ENCODE peak calls at places on chromosomes 2 and 18, in six cellular contexts. One of them, this sample, is unnamed.

GRCh38 chr18:48662021-48662661 is 123.3 kb downstream of the CTIF start:
- DNase-seq in stimulated activated CD4-positive, alpha-beta T cell treated with anti-CD3 and anti-CD28 coated beads, Interleukin-2, amount 100 ng/mL, for 48 hours: no peak
- DNase-seq in heart left ventricle: peak; percentile 5
- DNase-seq in colonic mucosa: no peak
- DNase-seq in ovary: no peak
- DNase-seq in stimulated activated naive CD8-positive, alpha-beta T cell treated with anti-CD3 and anti-CD28 coated beads, Interleukin-15, amount 100 ng/mL, for 72 hours: no peak
- DNase-seq in this sample: peak; percentile 9

GRCh38 chr2:69674301-69674640 is 30.7 kb upstream of the AAK1 start:
- DNase-seq in ovary: no peak
- DNase-seq in stimulated activated CD4-positive, alpha-beta T cell treated with anti-CD3 and anti-CD28 coated beads, Interleukin-2, amount 100 ng/mL, for 48 hours: no peak
- DNase-seq in colonic mucosa: no peak
- DNase-seq in heart left ventricle: no peak
- DNase-seq in stimulated activated naive CD8-positive, alpha-beta T cell treated with anti-CD3 and anti-CD28 coated beads, Interleukin-15, amount 100 ng/mL, for 72 hours: no peak
- DNase-seq in this sample: no peak

GRCh38 chr18:34970106-34970505 is 71.1 kb upstream of the MAPRE2 start:
- DNase-seq in colonic mucosa: no peak
- DNase-seq in heart left ventricle: no peak
- DNase-seq in stimulated activated CD4-positive, alpha-beta T cell treated with anti-CD3 and anti-CD28 coated beads, Interleukin-2, amount 100 ng/mL, for 48 hours: no peak
- DNase-seq in ovary: no peak
- DNase-seq in stimulated activated naive CD8-positive, alpha-beta T cell treated with anti-CD3 and anti-CD28 coated beads, Interleukin-15, amount 100 ng/mL, for 72 hours: no peak
- DNase-seq in this sample: no peak

GRCh38 chr2:20668871-20669475 is 2.0 kb downstream of the GDF7 start:
- DNase-seq in ovary: no peak
- DNase-seq in stimulated activated CD4-positive, alpha-beta T cell treated with anti-CD3 and anti-CD28 coated beads, Interleukin-2, amount 100 ng/mL, for 48 hours: no peak
- DNase-seq in stimulated activated naive CD8-positive, alpha-beta T cell treated with anti-CD3 and anti-CD28 coated beads, Interleukin-15, amount 100 ng/mL, for 72 hours: no peak
- DNase-seq in heart left ventricle: no peak
- DNase-seq in colonic mucosa: no peak
- DNase-seq in this sample: no peak

GRCh38 chr18:35099911-35100310 is 58.7 kb downstream of the MAPRE2 start:
- DNase-seq in stimulated activated naive CD8-positive, alpha-beta T cell treated with anti-CD3 and anti-CD28 coated beads, Interleukin-15, amount 100 ng/mL, for 72 hours: no peak
- DNase-seq in heart left ventricle: no peak
- DNase-seq in colonic mucosa: no peak
- DNase-seq in stimulated activated CD4-positive, alpha-beta T cell treated with anti-CD3 and anti-CD28 coated beads, Interleukin-2, amount 100 ng/mL, for 48 hours: no peak
- DNase-seq in ovary: no peak
- DNase-seq in this sample: no peak

GRCh38 chr2:216643986-216644662 is 10.9 kb downstream of the IGFBP2 start:
- DNase-seq in heart left ventricle: no peak
- DNase-seq in colonic mucosa: no peak
- DNase-seq in stimulated activated CD4-positive, alpha-beta T cell treated with anti-CD3 and anti-CD28 coated beads, Interleukin-2, amount 100 ng/mL, for 48 hours: no peak
- DNase-seq in ovary: no peak
- DNase-seq in stimulated activated naive CD8-positive, alpha-beta T cell treated with anti-CD3 and anti-CD28 coated beads, Interleukin-15, amount 100 ng/mL, for 72 hours: no peak
- DNase-seq in this sample: no peak

GRCh38 chr2:217978536-217979150 is 24.2 kb downstream of the TNS1 start:
- DNase-seq in heart left ventricle: no peak
- DNase-seq in stimulated activated CD4-positive, alpha-beta T cell treated with anti-CD3 and anti-CD28 coated beads, Interleukin-2, amount 100 ng/mL, for 48 hours: no peak
- DNase-seq in ovary: peak; percentile 82
- DNase-seq in colonic mucosa: no peak
- DNase-seq in stimulated activated naive CD8-positive, alpha-beta T cell treated with anti-CD3 and anti-CD28 coated beads, Interleukin-15, amount 100 ng/mL, for 72 hours: no peak
- DNase-seq in this sample: peak; percentile 58

GRCh38 chr2:71939588-71940535 is 207.8 kb downstream of the CYP26B1 start:
- DNase-seq in heart left ventricle: peak; percentile 7
- DNase-seq in colonic mucosa: peak; percentile 18
- DNase-seq in stimulated activated CD4-positive, alpha-beta T cell treated with anti-CD3 and anti-CD28 coated beads, Interleukin-2, amount 100 ng/mL, for 48 hours: no peak
- DNase-seq in ovary: no peak
- DNase-seq in stimulated activated naive CD8-positive, alpha-beta T cell treated with anti-CD3 and anti-CD28 coated beads, Interleukin-15, amount 100 ng/mL, for 72 hours: no peak
- DNase-seq in this sample: no peak

GRCh38 chr2:171253279-171253678 is 92.6 kb upstream of the TLK1 start:
- DNase-seq in stimulated activated CD4-positive, alpha-beta T cell treated with anti-CD3 and anti-CD28 coated beads, Interleukin-2, amount 100 ng/mL, for 48 hours: no peak
- DNase-seq in heart left ventricle: no peak
- DNase-seq in colonic mucosa: no peak
- DNase-seq in ovary: no peak
- DNase-seq in stimulated activated naive CD8-positive, alpha-beta T cell treated with anti-CD3 and anti-CD28 coated beads, Interleukin-15, amount 100 ng/mL, for 72 hours: no peak
- DNase-seq in this sample: no peak

GRCh38 chr2:120885311-120885710 is 149.6 kb downstream of the GLI2 start:
- DNase-seq in colonic mucosa: no peak
- DNase-seq in stimulated activated CD4-positive, alpha-beta T cell treated with anti-CD3 and anti-CD28 coated beads, Interleukin-2, amount 100 ng/mL, for 48 hours: no peak
- DNase-seq in stimulated activated naive CD8-positive, alpha-beta T cell treated with anti-CD3 and anti-CD28 coated beads, Interleukin-15, amount 100 ng/mL, for 72 hours: no peak
- DNase-seq in heart left ventricle: no peak
- DNase-seq in ovary: no peak
- DNase-seq in this sample: no peak

GRCh38 chr2:105439130-105439529 is 40.3 kb upstream of the FHL2 start:
- DNase-seq in ovary: no peak
- DNase-seq in colonic mucosa: no peak
- DNase-seq in stimulated activated naive CD8-positive, alpha-beta T cell treated with anti-CD3 and anti-CD28 coated beads, Interleukin-15, amount 100 ng/mL, for 72 hours: no peak
- DNase-seq in heart left ventricle: no peak
- DNase-seq in stimulated activated CD4-positive, alpha-beta T cell treated with anti-CD3 and anti-CD28 coated beads, Interleukin-2, amount 100 ng/mL, for 48 hours: no peak
- DNase-seq in this sample: no peak

GRCh38 chr18:2894131-2894840 is 47.5 kb downstream of the EMILIN2 start:
- DNase-seq in stimulated activated naive CD8-positive, alpha-beta T cell treated with anti-CD3 and anti-CD28 coated beads, Interleukin-15, amount 100 ng/mL, for 72 hours: no peak
- DNase-seq in heart left ventricle: peak; percentile 81
- DNase-seq in colonic mucosa: no peak
- DNase-seq in stimulated activated CD4-positive, alpha-beta T cell treated with anti-CD3 and anti-CD28 coated beads, Interleukin-2, amount 100 ng/mL, for 48 hours: no peak
- DNase-seq in ovary: peak; percentile 7
- DNase-seq in this sample: no peak

GRCh38 chr2:196088209-196088608 is 19.6 kb upstream of the DNAH7 start:
- DNase-seq in ovary: no peak
- DNase-seq in stimulated activated naive CD8-positive, alpha-beta T cell treated with anti-CD3 and anti-CD28 coated beads, Interleukin-15, amount 100 ng/mL, for 72 hours: no peak
- DNase-seq in stimulated activated CD4-positive, alpha-beta T cell treated with anti-CD3 and anti-CD28 coated beads, Interleukin-2, amount 100 ng/mL, for 48 hours: no peak
- DNase-seq in colonic mucosa: peak; percentile 41
- DNase-seq in heart left ventricle: no peak
- DNase-seq in this sample: no peak

GRCh38 chr2:72956936-72957335 is 39.6 kb downstream of the EMX1 start:
- DNase-seq in ovary: no peak
- DNase-seq in heart left ventricle: no peak
- DNase-seq in stimulated activated CD4-positive, alpha-beta T cell treated with anti-CD3 and anti-CD28 coated beads, Interleukin-2, amount 100 ng/mL, for 48 hours: no peak
- DNase-seq in stimulated activated naive CD8-positive, alpha-beta T cell treated with anti-CD3 and anti-CD28 coated beads, Interleukin-15, amount 100 ng/mL, for 72 hours: no peak
- DNase-seq in colonic mucosa: no peak
- DNase-seq in this sample: no peak

GRCh38 chr2:66364495-66364992 is 70.4 kb upstream of the MEIS1 start:
- DNase-seq in ovary: no peak
- DNase-seq in colonic mucosa: no peak
- DNase-seq in heart left ventricle: peak; percentile 6
- DNase-seq in stimulated activated naive CD8-positive, alpha-beta T cell treated with anti-CD3 and anti-CD28 coated beads, Interleukin-15, amount 100 ng/mL, for 72 hours: no peak
- DNase-seq in stimulated activated CD4-positive, alpha-beta T cell treated with anti-CD3 and anti-CD28 coated beads, Interleukin-2, amount 100 ng/mL, for 48 hours: no peak
- DNase-seq in this sample: no peak

GRCh38 chr2:7692657-7693161 is 775.5 kb downstream of the RNF144A start:
- DNase-seq in stimulated activated CD4-positive, alpha-beta T cell treated with anti-CD3 and anti-CD28 coated beads, Interleukin-2, amount 100 ng/mL, for 48 hours: no peak
- DNase-seq in ovary: no peak
- DNase-seq in stimulated activated naive CD8-positive, alpha-beta T cell treated with anti-CD3 and anti-CD28 coated beads, Interleukin-15, amount 100 ng/mL, for 72 hours: peak; percentile 38
- DNase-seq in heart left ventricle: no peak
- DNase-seq in colonic mucosa: no peak
- DNase-seq in this sample: no peak

GRCh38 chr2:171327043-171327496 is 106.7 kb downstream of the METTL8 start:
- DNase-seq in stimulated activated naive CD8-positive, alpha-beta T cell treated with anti-CD3 and anti-CD28 coated beads, Interleukin-15, amount 100 ng/mL, for 72 hours: no peak
- DNase-seq in stimulated activated CD4-positive, alpha-beta T cell treated with anti-CD3 and anti-CD28 coated beads, Interleukin-2, amount 100 ng/mL, for 48 hours: no peak
- DNase-seq in colonic mucosa: no peak
- DNase-seq in heart left ventricle: no peak
- DNase-seq in ovary: no peak
- DNase-seq in this sample: no peak

GRCh38 chr18:11496561-11497172 is 112.7 kb upstream of the SLC35G4 start:
- DNase-seq in colonic mucosa: no peak
- DNase-seq in heart left ventricle: no peak
- DNase-seq in ovary: no peak
- DNase-seq in stimulated activated CD4-positive, alpha-beta T cell treated with anti-CD3 and anti-CD28 coated beads, Interleukin-2, amount 100 ng/mL, for 48 hours: no peak
- DNase-seq in stimulated activated naive CD8-positive, alpha-beta T cell treated with anti-CD3 and anti-CD28 coated beads, Interleukin-15, amount 100 ng/mL, for 72 hours: no peak
- DNase-seq in this sample: no peak

GRCh38 chr2:113158884-113159553 is 14.8 kb upstream of the PSD4 start:
- DNase-seq in ovary: no peak
- DNase-seq in stimulated activated naive CD8-positive, alpha-beta T cell treated with anti-CD3 and anti-CD28 coated beads, Interleukin-15, amount 100 ng/mL, for 72 hours: no peak
- DNase-seq in heart left ventricle: no peak
- DNase-seq in colonic mucosa: no peak
- DNase-seq in stimulated activated CD4-positive, alpha-beta T cell treated with anti-CD3 and anti-CD28 coated beads, Interleukin-2, amount 100 ng/mL, for 48 hours: no peak
- DNase-seq in this sample: no peak

GRCh38 chr2:29587791-29588190 is 333.6 kb downstream of the ALK start:
- DNase-seq in stimulated activated naive CD8-positive, alpha-beta T cell treated with anti-CD3 and anti-CD28 coated beads, Interleukin-15, amount 100 ng/mL, for 72 hours: no peak
- DNase-seq in ovary: no peak
- DNase-seq in heart left ventricle: no peak
- DNase-seq in colonic mucosa: no peak
- DNase-seq in stimulated activated CD4-positive, alpha-beta T cell treated with anti-CD3 and anti-CD28 coated beads, Interleukin-2, amount 100 ng/mL, for 48 hours: no peak
- DNase-seq in this sample: no peak

GRCh38 chr2:179596018-179596417 is 265.4 kb downstream of the ZNF385B start:
- DNase-seq in stimulated activated CD4-positive, alpha-beta T cell treated with anti-CD3 and anti-CD28 coated beads, Interleukin-2, amount 100 ng/mL, for 48 hours: no peak
- DNase-seq in heart left ventricle: no peak
- DNase-seq in stimulated activated naive CD8-positive, alpha-beta T cell treated with anti-CD3 and anti-CD28 coated beads, Interleukin-15, amount 100 ng/mL, for 72 hours: no peak
- DNase-seq in colonic mucosa: no peak
- DNase-seq in ovary: no peak
- DNase-seq in this sample: no peak

GRCh38 chr18:15165048-15165447 is 417.1 kb downstream of the ANKRD30B start:
- DNase-seq in stimulated activated naive CD8-positive, alpha-beta T cell treated with anti-CD3 and anti-CD28 coated beads, Interleukin-15, amount 100 ng/mL, for 72 hours: no peak
- DNase-seq in heart left ventricle: no peak
- DNase-seq in ovary: no peak
- DNase-seq in stimulated activated CD4-positive, alpha-beta T cell treated with anti-CD3 and anti-CD28 coated beads, Interleukin-2, amount 100 ng/mL, for 48 hours: no peak
- DNase-seq in colonic mucosa: no peak
- DNase-seq in this sample: no peak

GRCh38 chr2:75702593-75702992 is 8.1 kb downstream of the GCFC2 start:
- DNase-seq in colonic mucosa: no peak
- DNase-seq in stimulated activated naive CD8-positive, alpha-beta T cell treated with anti-CD3 and anti-CD28 coated beads, Interleukin-15, amount 100 ng/mL, for 72 hours: no peak
- DNase-seq in stimulated activated CD4-positive, alpha-beta T cell treated with anti-CD3 and anti-CD28 coated beads, Interleukin-2, amount 100 ng/mL, for 48 hours: no peak
- DNase-seq in ovary: no peak
- DNase-seq in heart left ventricle: no peak
- DNase-seq in this sample: no peak

GRCh38 chr18:10822457-10822856 is 296.6 kb downstream of the NAPG start:
- DNase-seq in colonic mucosa: no peak
- DNase-seq in heart left ventricle: no peak
- DNase-seq in ovary: no peak
- DNase-seq in stimulated activated naive CD8-positive, alpha-beta T cell treated with anti-CD3 and anti-CD28 coated beads, Interleukin-15, amount 100 ng/mL, for 72 hours: no peak
- DNase-seq in stimulated activated CD4-positive, alpha-beta T cell treated with anti-CD3 and anti-CD28 coated beads, Interleukin-2, amount 100 ng/mL, for 48 hours: no peak
- DNase-seq in this sample: no peak

GRCh38 chr2:141557329-141558098 is 573.3 kb downstream of the LRP1B start:
- DNase-seq in ovary: no peak
- DNase-seq in stimulated activated CD4-positive, alpha-beta T cell treated with anti-CD3 and anti-CD28 coated beads, Interleukin-2, amount 100 ng/mL, for 48 hours: no peak
- DNase-seq in stimulated activated naive CD8-positive, alpha-beta T cell treated with anti-CD3 and anti-CD28 coated beads, Interleukin-15, amount 100 ng/mL, for 72 hours: no peak
- DNase-seq in colonic mucosa: no peak
- DNase-seq in heart left ventricle: no peak
- DNase-seq in this sample: no peak

GRCh38 chr2:39390126-39390692 is 46.9 kb downstream of the MAP4K3 start:
- DNase-seq in stimulated activated CD4-positive, alpha-beta T cell treated with anti-CD3 and anti-CD28 coated beads, Interleukin-2, amount 100 ng/mL, for 48 hours: no peak
- DNase-seq in colonic mucosa: no peak
- DNase-seq in ovary: no peak
- DNase-seq in heart left ventricle: no peak
- DNase-seq in stimulated activated naive CD8-positive, alpha-beta T cell treated with anti-CD3 and anti-CD28 coated beads, Interleukin-15, amount 100 ng/mL, for 72 hours: no peak
- DNase-seq in this sample: no peak

GRCh38 chr2:10759151-10759714 is 37.8 kb downstream of the ATP6V1C2 start:
- DNase-seq in colonic mucosa: peak; percentile 50
- DNase-seq in heart left ventricle: no peak
- DNase-seq in ovary: no peak
- DNase-seq in stimulated activated naive CD8-positive, alpha-beta T cell treated with anti-CD3 and anti-CD28 coated beads, Interleukin-15, amount 100 ng/mL, for 72 hours: no peak
- DNase-seq in stimulated activated CD4-positive, alpha-beta T cell treated with anti-CD3 and anti-CD28 coated beads, Interleukin-2, amount 100 ng/mL, for 48 hours: no peak
- DNase-seq in this sample: no peak

This sample was measured in uterus.